ENCODE peak calls at places on chromosomes 4 and X, in ten cellular contexts. E, M, G, W, T, O, Y, A, V and H are unnamed samples. For H3K4me1, the result is how much of the 10 kb centered on the place peaks cover.

GRCh38 chrX:275476-275966 is 5.7 kb upstream of the PLCXD1 start:
- DNase-seq in Y (no peak), T (no peak), W (peak), G (no peak), M (peak), E (no peak), V (peak), A (peak), O (no peak), H (no peak)

GRCh38 chr4:95510877-95511276 is 37.9 kb downstream of the UNC5C start:
- DNase-seq in E (no peak), V (no peak), O (no peak), A (no peak), Y (no peak), G (no peak), T (no peak), W (no peak), M (no peak), H (no peak)

GRCh38 chr4:150972592-150972991 is 42.5 kb downstream of the LRBA start:
- DNase-seq in T (no peak), G (no peak), V (no peak), E (no peak), W (no peak), O (no peak), M (no peak), Y (peak), A (no peak), H (no peak)

GRCh38 chr4:42865572-42866189 is 26.8 kb upstream of the GRXCR1 start:
- DNase-seq in V (no peak), E (peak), T (peak), G (peak), Y (peak), M (no peak), O (no peak), A (no peak), W (peak), H (peak)

GRCh38 chr4:141885112-141885511 is 248.7 kb downstream of the IL15 start:
- DNase-seq in T (no peak), Y (no peak), M (no peak), A (no peak), V (no peak), O (no peak), W (no peak), G (no peak), E (no peak), H (no peak)

GRCh38 chr4:83542225-83542624 is 6.3 kb downstream of the GPAT3 start:
- DNase-seq in Y (no peak), A (no peak), G (no peak), T (no peak), V (no peak), W (no peak), M (no peak), E (no peak), O (no peak), H (no peak)

GRCh38 chrX:11365426-11365825 is 72.2 kb downstream of the AMELX start:
- DNase-seq in A (no peak), M (no peak), W (no peak), V (no peak), T (no peak), O (no peak), G (no peak), Y (no peak), E (no peak), H (no peak)

GRCh38 chr4:141569141-141569540 is 67.2 kb upstream of the IL15 start:
- DNase-seq in M (no peak), W (no peak), G (no peak), Y (no peak), O (no peak), A (no peak), V (no peak), T (no peak), E (peak), H (no peak)

GRCh38 chr4:170259631-170260153 is 169.9 kb upstream of the AADAT start:
- DNase-seq in A (peak), M (no peak), V (no peak), E (peak), Y (peak), O (peak), W (peak), G (peak), T (peak), H (peak)

GRCh38 chr4:6421397-6421796 is 51.0 kb downstream of the PPP2R2C start:
- DNase-seq in Y (no peak), T (no peak), W (no peak), V (no peak), A (no peak), M (no peak), G (no peak), E (no peak), O (no peak), H (no peak)

GRCh38 chr4:1550122-1551070 is 133.7 kb downstream of the FAM53A start:
- DNase-seq in Y (no peak), M (peak), T (no peak), O (no peak), E (no peak), W (no peak), A (peak), V (no peak), G (no peak), H (no peak)

GRCh38 chrX:79719568-79720231 is 294.9 kb upstream of the TBX22 start:
- DNase-seq in O (no peak), T (no peak), E (no peak), W (no peak), Y (no peak), G (no peak), A (no peak), V (no peak), M (no peak), H (no peak)

GRCh38 chr4:41236046-41236445 is 20.7 kb upstream of the UCHL1 start:
- DNase-seq in W (no peak), O (no peak), T (no peak), M (no peak), V (no peak), G (no peak), Y (no peak), E (no peak), A (no peak), H (no peak)

GRCh38 chrX:97683256-97683655 is 799.5 kb downstream of the RPA4 start:
- DNase-seq in E (no peak), O (no peak), G (peak), W (no peak), V (no peak), A (no peak), T (no peak), Y (no peak), M (no peak), H (no peak)

GRCh38 chr4:52959545-52959944 is 97.4 kb downstream of the RASL11B start:
- DNase-seq in T (no peak), W (no peak), G (no peak), Y (no peak), E (peak), V (no peak), A (no peak), O (no peak), M (no peak), H (no peak)

GRCh38 chr4:6148506-6149205 is 51.7 kb downstream of the JAKMIP1 start:
- DNase-seq in V (no peak), E (no peak), M (no peak), T (no peak), W (no peak), A (no peak), G (no peak), Y (no peak), O (no peak), H (no peak)

GRCh38 chr4:168645933-168646768 is 149.3 kb downstream of the PALLD start:
- DNase-seq in T (no peak), G (no peak), Y (no peak), V (no peak), A (peak), O (peak), W (no peak), M (peak), E (no peak), H (no peak)

GRCh38 chr4:100042711-100043110 is 92.6 kb upstream of the H2AZ1 start:
- DNase-seq in Y (no peak), G (no peak), V (no peak), A (no peak), O (no peak), M (no peak), E (no peak), T (no peak), W (no peak), H (no peak)

GRCh38 chr4:4603592-4603991 is 61.7 kb upstream of the STX18 start:
- DNase-seq in E (no peak), V (no peak), O (no peak), A (no peak), T (no peak), W (no peak), G (no peak), Y (no peak), M (no peak), H (no peak)

GRCh38 chr4:53021709-53022108 is 159.6 kb downstream of the RASL11B start:
- DNase-seq in A (no peak), O (no peak), Y (no peak), V (no peak), M (peak), W (no peak), T (no peak), G (no peak), E (no peak), H (no peak)

GRCh38 chr4:170374770-170375169 is 285.0 kb upstream of the AADAT start:
- DNase-seq in W (peak), E (peak), A (no peak), T (peak), G (peak), V (no peak), O (no peak), Y (peak), M (no peak), H (no peak)

GRCh38 chr4:164959896-164960295 is 17.6 kb downstream of the TRIM61 start:
- DNase-seq in W (no peak), E (peak), T (no peak), O (no peak), G (no peak), A (no peak), M (no peak), V (no peak), Y (no peak), H (no peak)

GRCh38 chr4:107265859-107266258 is 229.7 kb upstream of the DKK2 start:
- DNase-seq in V (no peak), O (no peak), G (no peak), M (no peak), E (no peak), A (no peak), W (no peak), Y (no peak), T (no peak), H (no peak)

GRCh38 chr4:168908093-168908492 is 102.0 kb downstream of the CBR4 start:
- DNase-seq in W (no peak), M (no peak), V (no peak), O (no peak), G (no peak), A (no peak), E (peak), T (no peak), Y (no peak), H (no peak)

GRCh38 chr4:80956421-80956820 is 74.1 kb upstream of the BMP3 start:
- DNase-seq in A (no peak), E (no peak), V (no peak), O (no peak), Y (no peak), G (no peak), W (no peak), T (no peak), M (no peak), H (no peak)

GRCh38 chr4:132683957-132684356 is 465.1 kb upstream of the PCDH10 start:
- DNase-seq in A (no peak), Y (peak), W (peak), T (no peak), V (no peak), E (no peak), O (no peak), G (no peak), M (no peak), H (no peak)

GRCh38 chr4:74376888-74377483 is 12.0 kb downstream of the EREG start:
- DNase-seq in V (no peak), O (no peak), T (peak), M (no peak), E (peak), G (no peak), W (no peak), Y (peak), A (no peak), H (no peak)

GRCh38 chrX:71067727-71068051 is 445 bp downstream of the SNX12 start:
- DNase-seq in M (no peak), V (no peak), T (no peak), W (no peak), E (no peak), G (no peak), Y (no peak), O (no peak), A (no peak), H (no peak)

GRCh38 chr4:165308174-165308573 is 19.3 kb upstream of the MSMO1 start:
- DNase-seq in O (no peak), V (no peak), A (no peak), M (no peak), W (no peak), E (peak), Y (no peak), G (no peak), T (no peak), H (no peak)

GRCh38 chr4:93730760-93731159 is 97.8 kb upstream of the ATOH1 start:
- DNase-seq in E (no peak), O (no peak), M (no peak), Y (no peak), A (no peak), V (no peak), W (peak), G (no peak), T (no peak), H (no peak)

GRCh38 chr4:93029774-93030173 is 726.0 kb downstream of the GRID2 start:
- DNase-seq in O (no peak), Y (peak), M (no peak), E (no peak), V (no peak), G (no peak), A (no peak), T (no peak), W (no peak), H (no peak)

GRCh38 chr4:169202143-169202699 is 68.5 kb downstream of the SH3RF1 start:
- DNase-seq in E (peak), V (no peak), W (no peak), O (no peak), G (no peak), T (no peak), A (no peak), M (no peak), Y (no peak), H (no peak)

GRCh38 chr4:94897023-94897422 is 139.3 kb downstream of the BMPR1B start:
- DNase-seq in V (no peak), A (no peak), T (no peak), M (no peak), O (no peak), G (no peak), Y (no peak), E (no peak), W (peak), H (no peak)

GRCh38 chrX:79371640-79372039 is 4.5 kb upstream of the ITM2A start:
- DNase-seq in E (no peak), T (no peak), W (no peak), V (no peak), M (no peak), Y (no peak), A (no peak), G (no peak), O (no peak), H (no peak)

GRCh38 chr4:182062936-182063335 is 180.3 kb upstream of the TENM3 start:
- DNase-seq in V (no peak), W (no peak), M (no peak), O (no peak), E (peak), A (no peak), Y (no peak), G (no peak), T (no peak), H (no peak)

GRCh38 chr4:21697583-21697982 is 251.0 kb downstream of the KCNIP4 start:
- DNase-seq in A (no peak), M (no peak), Y (no peak), V (peak), O (no peak), W (peak), E (peak), T (no peak), G (no peak), H (no peak)

GRCh38 chr4:157076578-157076947 is 613 bp downstream of the GLRB start:
- DNase-seq in V (no peak), A (no peak), T (peak), M (peak), Y (no peak), O (no peak), G (no peak), W (peak), E (no peak), H (no peak)

GRCh38 chr4:37422102-37422501 is 177.6 kb downstream of the NWD2 start:
- DNase-seq in E (no peak), W (no peak), O (no peak), T (no peak), V (no peak), A (no peak), Y (no peak), G (peak), M (no peak), H (no peak)

GRCh38 chr4:2591189-2591588 is 54.7 kb downstream of the FAM193A start:
- DNase-seq in V (no peak), A (no peak), M (no peak), O (no peak), W (peak), Y (no peak), G (no peak), T (no peak), E (peak), H (no peak)

GRCh38 chrX:115023811-115024210 is 6.4 kb upstream of the IL13RA2 start:
- DNase-seq in M (no peak), A (no peak), E (no peak), V (no peak), Y (no peak), T (no peak), O (no peak), G (no peak), W (no peak), H (no peak)
- H3K4me1 ChIP-seq in M (under half), A (under half), E (under half), V (under half), Y (under half), T (under half), O (under half), G (under half), W (under half), H (under half)

GRCh38 chrX:107726809-107727534 is 48.6 kb downstream of the TSC22D3 start:
- DNase-seq in E (no peak), T (no peak), M (no peak), G (no peak), W (no peak), Y (no peak), A (no peak), V (no peak), O (no peak), H (no peak)
- H3K4me1 ChIP-seq in E (under half), T (half or more), M (under half), G (under half), W (under half), Y (under half), A (half or more), V (under half), O (half or more), H (half or more)

GRCh38 chr4:8197521-8197920 is 1.6 kb upstream of the SH3TC1 start:
- DNase-seq in T (no peak), O (no peak), Y (no peak), A (no peak), W (no peak), M (peak), E (no peak), G (no peak), V (no peak), H (no peak)

GRCh38 chr4:8192748-8193738 is 6.0 kb upstream of the SH3TC1 start:
- DNase-seq in O (peak), M (peak), G (peak), A (no peak), T (peak), E (peak), W (no peak), Y (peak), V (no peak), H (peak)

GRCh38 chr4:8194306-8195242 is 4.5 kb upstream of the SH3TC1 start:
- DNase-seq in A (no peak), G (no peak), T (no peak), M (peak), O (no peak), Y (no peak), V (no peak), W (no peak), E (no peak), H (no peak)

GRCh38 chr4:8195841-8196460 is 3.1 kb upstream of the SH3TC1 start:
- DNase-seq in T (no peak), A (no peak), W (no peak), Y (no peak), G (no peak), O (no peak), E (no peak), M (peak), V (no peak), H (no peak)

GRCh38 chr4:8195431-8195830 is 3.7 kb upstream of the SH3TC1 start:
- DNase-seq in E (no peak), Y (no peak), V (no peak), W (no peak), G (no peak), O (no peak), A (no peak), M (no peak), T (no peak), H (no peak)
- H3K4me1 ChIP-seq in E (under half), Y (under half), V (under half), W (under half), G (under half), O (half or more), A (half or more), M (under half), T (under half), H (half or more)

DNA sequence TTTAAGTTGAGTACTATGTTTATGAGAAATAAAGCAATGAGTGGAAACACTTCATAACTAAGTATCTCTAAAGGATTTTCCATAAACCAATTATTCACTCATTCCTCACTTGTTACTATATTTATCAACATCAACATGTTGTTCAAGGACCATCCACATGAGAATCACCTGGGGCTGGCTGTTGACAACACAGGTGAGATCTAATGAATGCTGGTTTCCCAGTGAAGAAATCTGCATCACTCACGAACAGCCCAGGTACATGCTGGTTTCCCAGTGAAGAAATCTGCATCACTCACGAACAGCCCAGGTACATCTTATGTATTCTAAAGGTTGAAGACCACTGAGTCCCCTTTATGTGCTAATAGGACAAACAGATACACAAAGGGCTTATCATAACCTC is 32.5 kb downstream of the TSPAN5 start:
- DNase-seq in M (no peak), W (no peak), G (no peak), A (no peak), V (no peak), O (no peak), T (no peak), Y (no peak), E (peak), H (no peak)
- H3K4me1 ChIP-seq in M (under half), W (under half), G (under half), A (under half), V (under half), O (under half), T (under half), Y (under half), E (half or more), H (under half)

GRCh38 chr4:10115271-10115656 is 1.3 kb downstream of the WDR1 start:
- DNase-seq in W (no peak), Y (no peak), A (no peak), M (no peak), G (peak), T (no peak), V (no peak), O (no peak), E (peak), H (no peak)

GRCh38 chr4:10115657-10116624 is 658 bp downstream of the WDR1 start:
- DNase-seq in Y (peak), V (peak), E (peak), A (no peak), G (peak), T (peak), W (peak), O (no peak), M (peak), H (peak)

GRCh38 chr4:10113362-10114047 is 3.1 kb downstream of the WDR1 start:
- DNase-seq in V (no peak), T (no peak), O (no peak), E (no peak), G (no peak), M (no peak), Y (no peak), W (no peak), A (no peak), H (no peak)

GRCh38 chr4:10114147-10114546 is 2.5 kb downstream of the WDR1 start:
- DNase-seq in V (no peak), M (no peak), O (no peak), E (no peak), G (no peak), T (no peak), Y (no peak), W (no peak), A (no peak), H (no peak)

DNA sequence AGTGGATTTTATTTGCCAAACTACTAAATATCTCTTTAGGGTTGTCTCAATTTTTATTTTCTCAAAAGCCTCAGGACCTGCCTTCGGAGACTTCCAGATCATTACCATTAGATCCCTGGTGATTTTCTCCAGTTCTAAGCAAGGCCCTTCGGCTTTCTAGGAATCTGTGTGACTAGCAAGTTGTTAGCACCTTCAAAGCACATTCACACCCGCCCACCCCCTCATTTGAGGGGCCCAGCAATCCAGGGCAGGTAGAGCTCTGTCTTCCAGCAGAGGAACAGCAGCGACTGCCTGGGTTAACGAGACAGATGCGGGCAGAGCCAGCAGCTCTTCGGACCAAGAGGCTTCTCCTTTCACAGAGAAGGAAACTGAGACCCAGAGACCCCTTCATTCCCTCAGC is 2.0 kb downstream of the WDR1 start:
- DNase-seq in W (peak), V (no peak), E (no peak), A (no peak), Y (no peak), G (no peak), M (no peak), O (no peak), T (no peak), H (no peak)
- H3K4me1 ChIP-seq in W (under half), V (under half), E (under half), A (half or more), Y (under half), G (half or more), M (under half), O (half or more), T (under half), H (under half)

DNA sequence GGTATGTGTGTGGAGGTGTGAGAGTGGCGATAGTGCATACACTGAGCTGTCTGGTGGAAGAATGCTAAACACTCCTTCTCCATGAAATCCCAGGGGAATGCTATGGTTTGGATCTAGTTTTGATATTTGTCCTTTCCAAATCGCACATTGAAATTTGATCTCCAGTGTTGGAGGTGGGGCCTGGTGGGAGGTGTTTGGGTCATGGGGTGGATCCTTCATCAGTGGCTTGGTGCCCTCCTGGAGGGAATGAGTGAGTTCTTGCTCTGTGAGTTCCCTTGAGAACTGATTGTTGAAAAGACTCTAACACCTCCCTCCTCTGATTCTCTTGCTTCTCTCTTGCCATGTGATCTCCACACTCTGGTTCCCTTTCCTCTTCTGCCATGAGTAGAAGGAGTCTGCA is 114.1 kb upstream of the HHIP start:
- DNase-seq in M (no peak), W (no peak), Y (no peak), V (no peak), T (no peak), A (no peak), G (no peak), O (no peak), E (no peak), H (no peak)
- H3K4me1 ChIP-seq in M (under half), W (under half), Y (under half), V (under half), T (under half), A (under half), G (under half), O (under half), E (under half), H (under half)